ENCODE peak calls at places on chromosomes 16 and 17, in ten cellular contexts. W is activated naive CD8-positive, alpha-beta T cell treated with anti-CD3 and anti-CD28 coated beads for 36 hours; T is stimulated activated CD8-positive, alpha-beta memory T cell treated with anti-CD3 and anti-CD28 coated beads, Interleukin-15, amount 100 ng/mL, for 4 hours; P is mucosa of gallbladder; C is mesothelial cell of epicardium; N is GM03348; R is astrocyte of the spinal cord; Q is stimulated activated CD4-positive, alpha-beta T cell treated with anti-CD3 and anti-CD28 coated beads, TNF-alpha, amount 100 ng/mL, for 4 hours; O is activated naive CD4-positive, alpha-beta T cell treated with anti-CD3 and anti-CD28 coated beads, Interleukin-2, amount 50 U/mL, for 16 hours; A is HT1080. J is an unnamed sample.

GRCh38 chr17:58741121-58741625 is 14.5 kb upstream of the PPM1E start:
- DNase-seq in P (no peak), R (no peak), O (no peak), A (peak), W (no peak), N (no peak), T (no peak), Q (no peak), C (no peak), J (no peak)

GRCh38 chr16:53369921-53370320 is 64.3 kb upstream of the RBL2 start:
- DNase-seq in W (no peak), T (no peak), R (no peak), C (no peak), P (no peak), Q (no peak), O (no peak), A (no peak), N (no peak), J (no peak)

GRCh38 chr17:80664217-80664780 is 119.7 kb downstream of the RPTOR start:
- DNase-seq in N (peak), R (no peak), C (no peak), A (no peak), T (no peak), O (no peak), P (no peak), W (no peak), Q (no peak), J (no peak)

GRCh38 chr17:74971069-74971841 is 1.3 kb downstream of the HID1 start:
- DNase-seq in C (no peak), T (no peak), R (no peak), Q (no peak), A (no peak), P (no peak), W (no peak), O (no peak), N (no peak), J (no peak)

GRCh38 chr17:6072157-6072556 is 2.0 kb downstream of the WSCD1 start:
- DNase-seq in A (no peak), O (no peak), P (no peak), C (no peak), Q (no peak), W (no peak), R (peak), N (peak), T (no peak), J (no peak)

GRCh38 chr17:20925091-20925490 is 117.7 kb downstream of the USP22 start:
- DNase-seq in N (no peak), W (no peak), C (no peak), O (no peak), R (no peak), T (no peak), P (no peak), A (no peak), Q (no peak), J (no peak)

GRCh38 chr17:41894791-41895331 is 23.9 kb downstream of the ACLY start:
- DNase-seq in C (no peak), P (no peak), R (peak), Q (no peak), A (peak), N (peak), T (no peak), W (no peak), O (no peak), J (no peak)

GRCh38 chr17:17300624-17301568 is 2.3 kb upstream of the NT5M start:
- DNase-seq in N (peak), C (no peak), Q (peak), W (peak), R (peak), P (no peak), T (no peak), O (peak), A (no peak), J (peak)

GRCh38 chr17:44317545-44317944 is 7.1 kb downstream of the SLC25A39 start:
- DNase-seq in Q (no peak), T (no peak), P (no peak), W (no peak), N (no peak), O (no peak), R (no peak), A (no peak), C (no peak), J (no peak)

GRCh38 chr17:20184977-20185619 is 175.9 kb downstream of the SPECC1 start:
- DNase-seq in N (no peak), A (no peak), O (no peak), W (no peak), Q (no peak), P (no peak), R (no peak), C (no peak), T (no peak), J (no peak)

GRCh38 chr16:86134802-86135461 is 236.0 kb downstream of the IRF8 start:
- DNase-seq in A (no peak), P (peak), T (no peak), R (no peak), N (no peak), Q (no peak), W (no peak), C (no peak), O (no peak), J (no peak)

GRCh38 chr17:9292563-9292941 is 271.2 kb downstream of the NTN1 start:
- DNase-seq in Q (no peak), W (no peak), R (no peak), A (no peak), O (no peak), C (no peak), N (peak), T (no peak), P (no peak), J (no peak)

GRCh38 chr17:34252138-34252889 is 2.8 kb upstream of the CCL2 start:
- DNase-seq in Q (no peak), C (peak), P (peak), N (peak), R (peak), T (no peak), W (no peak), A (peak), O (no peak), J (peak)

GRCh38 chr17:17179371-17179827 is 26.7 kb downstream of the PLD6 start:
- DNase-seq in W (no peak), P (no peak), Q (no peak), T (no peak), R (no peak), A (peak), C (no peak), N (no peak), O (no peak), J (no peak)

GRCh38 chr17:10033982-10034381 is 128.9 kb upstream of the RCVRN start:
- DNase-seq in R (no peak), P (peak), W (no peak), N (no peak), C (no peak), T (no peak), A (no peak), O (no peak), Q (no peak), J (no peak)

GRCh38 chr16:17541324-17541723 is 70.6 kb upstream of the XYLT1 start:
- DNase-seq in N (no peak), Q (no peak), P (no peak), O (no peak), R (no peak), T (no peak), C (no peak), A (no peak), W (no peak), J (no peak)

J was measured in small intestine.